ENCODE peak calls at places on chromosomes 13 and 19, in six cellular contexts. A is HAP-1, F is right lobe of liver, O is AG04450, E is dorsolateral prefrontal cortex, T is heart right ventricle. M is an unnamed sample.

GRCh38 chr13:40672310-40673060 is 6.0 kb upstream of the FOXO1 start:
- DNase-seq in O (peak; percentile 15), F (no peak), E (no peak), A (peak; percentile 45), T (no peak), M (no peak)

GRCh38 chr19:7869910-7870511 is 4.2 kb downstream of the PRR36 start:
- DNase-seq in O (no peak), E (no peak), F (no peak), A (peak; percentile 98), T (peak; percentile 29), M (no peak)

GRCh38 chr13:46126552-46127171 is 21.8 kb upstream of the CPB2 start:
- DNase-seq in F (peak; percentile 71), O (peak; percentile 43), E (peak; percentile 83), A (peak; percentile 83), T (peak; percentile 45), M (no peak)

GRCh38 chr13:75836441-75836840 is 200.3 kb downstream of the LMO7 start:
- DNase-seq in O (no peak), T (no peak), E (no peak), A (no peak), F (peak; percentile 33), M (no peak)

GRCh38 chr13:106986033-106986484 is 418.1 kb upstream of the ARGLU1 start:
- DNase-seq in F (peak; percentile 46), T (no peak), E (no peak), O (no peak), A (no peak), M (no peak)

GRCh38 chr13:76823969-76824368 is 62.2 kb downstream of the KCTD12 start:
- DNase-seq in E (no peak), A (no peak), F (no peak), T (no peak), O (no peak), M (no peak)

GRCh38 chr13:98239156-98240076 is 62.3 kb upstream of the RNF113B start:
- DNase-seq in A (no peak), O (no peak), E (no peak), T (no peak), F (no peak), M (no peak)

GRCh38 chr13:51006067-51006800 is 96.6 kb downstream of the RNASEH2B start:
- DNase-seq in T (no peak), E (no peak), F (no peak), A (no peak), O (no peak), M (no peak)

GRCh38 chr13:75391432-75392100 is 90.4 kb downstream of the TBC1D4 start:
- DNase-seq in F (no peak), E (no peak), A (no peak), O (no peak), T (no peak), M (no peak)

GRCh38 chr13:73090812-73091187 is 32.0 kb downstream of the KLF5 start:
- DNase-seq in A (no peak), T (no peak), E (no peak), O (no peak), F (no peak), M (no peak)

GRCh38 chr19:8846819-8847218 is 14.6 kb downstream of the MBD3L1 start:
- DNase-seq in O (no peak), F (no peak), E (no peak), A (no peak), T (no peak), M (no peak)

GRCh38 chr19:3275068-3275582 is 50.7 kb downstream of the CELF5 start:
- DNase-seq in O (no peak), T (no peak), F (no peak), A (peak; percentile 86), E (no peak), M (no peak)

GRCh38 chr13:90867336-90867683 is 480.2 kb upstream of the MIR17HG start:
- DNase-seq in O (peak; percentile 7), E (no peak), A (peak; percentile 77), T (peak; percentile 31), F (peak; percentile 34), M (peak; percentile 23)

GRCh38 chr13:66076417-66076816 is 1153.7 kb downstream of the PCDH9 start:
- DNase-seq in E (no peak), O (peak; percentile 15), F (no peak), T (no peak), A (no peak), M (no peak)

GRCh38 chr19:11563530-11563929 is 4.5 kb upstream of the ELOF1 start:
- DNase-seq in T (no peak), A (no peak), E (no peak), O (no peak), F (no peak), M (no peak)

GRCh38 chr13:99909836-99910619 is 61.5 kb downstream of the ZIC5 start:
- DNase-seq in O (no peak), A (no peak), E (no peak), T (peak; percentile 23), F (peak; percentile 76), M (no peak)

GRCh38 chr13:22740264-22740663 is 440.5 kb upstream of the SGCG start:
- DNase-seq in T (no peak), A (peak; percentile 21), O (no peak), F (no peak), E (no peak), M (no peak)

GRCh38 chr19:38780443-38780842 is 7.1 kb upstream of the LGALS7 start:
- DNase-seq in O (no peak), A (no peak), E (no peak), T (no peak), F (no peak), M (no peak)

GRCh38 chr13:26051231-26052135 is at the start of gene SHISA2:
- DNase-seq in O (no peak), F (no peak), E (peak; percentile 64), T (no peak), A (no peak), M (no peak)

GRCh38 chr13:44489751-44490150 is 86.4 kb downstream of the TSC22D1 start:
- DNase-seq in E (no peak), O (no peak), F (no peak), A (no peak), T (no peak), M (no peak)

GRCh38 chr13:104086759-104087158 is 1020.5 kb upstream of the SLC10A2 start:
- DNase-seq in T (no peak), O (no peak), F (no peak), E (no peak), A (no peak), M (no peak)

GRCh38 chr13:62357887-62358645 is 942.4 kb upstream of the PCDH20 start:
- DNase-seq in F (no peak), A (peak; percentile 78), E (no peak), T (no peak), O (peak; percentile 48), M (peak; percentile 18)

GRCh38 chr19:8831832-8832131 is 322 bp downstream of the ZNF558 start:
- DNase-seq in A (no peak), T (no peak), O (no peak), F (no peak), E (no peak), M (no peak)

GRCh38 chr19:50003810-50004419 is 21.3 kb downstream of the VRK3 start:
- DNase-seq in T (peak; percentile 16), E (no peak), O (peak; percentile 71), F (no peak), A (no peak), M (peak; percentile 78)

GRCh38 chr13:92187378-92187989 is 789.1 kb downstream of the GPC5 start:
- DNase-seq in T (no peak), E (no peak), A (peak; percentile 48), F (no peak), O (no peak), M (no peak)

GRCh38 chr19:48670699-48671455 is 1.9 kb downstream of the NTN5 start:
- DNase-seq in E (no peak), O (no peak), F (no peak), T (no peak), A (no peak), M (no peak)

GRCh38 chr19:48673436-48674100 is 751 bp upstream of the NTN5 start:
- DNase-seq in A (no peak), E (no peak), O (no peak), T (no peak), F (no peak), M (no peak)

GRCh38 chr19:48674216-48674809 is 1.5 kb upstream of the NTN5 start:
- DNase-seq in F (no peak), A (no peak), T (no peak), E (no peak), O (no peak), M (no peak)

GRCh38 chr19:48671456-48671995 is 1.3 kb downstream of the NTN5 start:
- DNase-seq in T (no peak), E (no peak), O (no peak), F (no peak), A (no peak), M (no peak)

GRCh38 chr19:48672994-48673393 is at the start of gene NTN5:
- DNase-seq in A (no peak), F (no peak), E (no peak), O (no peak), T (no peak), M (no peak)
- H3K4me3 ChIP-seq in A (no peak within 1 kb of the TSS), F (no peak within 1 kb of the TSS), E (no peak within 1 kb of the TSS), O (no peak within 1 kb of the TSS), T (no peak within 1 kb of the TSS), M (no peak within 1 kb of the TSS)

GRCh38 chr19:54429545-54430227 is 14.4 kb downstream of the TTYH1 start:
- DNase-seq in E (no peak), O (no peak), T (no peak), A (peak; percentile 13), F (no peak), M (no peak)
- H3K4me3 ChIP-seq in E (no peak overlapping the region), O (no peak overlapping the region), T (no peak overlapping the region), A (no peak overlapping the region), F (no peak overlapping the region), M (no peak overlapping the region)

DNA sequence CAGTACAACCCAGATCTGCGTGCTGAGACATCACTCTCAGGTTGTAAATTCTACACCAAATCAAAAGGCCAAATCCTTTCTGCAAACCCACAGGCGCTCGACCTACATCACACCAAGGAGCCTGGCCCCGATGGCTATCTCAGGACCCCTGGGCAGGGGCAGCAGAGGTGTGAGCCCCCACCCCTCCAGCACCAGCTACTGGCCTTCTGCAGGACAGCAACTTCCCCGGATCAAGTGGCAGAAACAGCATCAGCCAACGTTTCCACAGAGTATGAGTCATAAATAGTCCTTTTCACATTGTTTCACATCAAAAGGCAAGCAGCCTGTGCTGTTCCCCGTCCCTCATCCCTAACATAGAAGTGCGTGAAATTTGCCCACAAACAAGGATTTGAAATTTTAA is 276.1 kb downstream of the ZNF536 start:
- DNase-seq in A (peak; percentile 44), O (no peak), F (no peak), E (no peak), T (no peak), M (no peak)
- H3K4me3 ChIP-seq in A (no peak overlapping the region), O (no peak overlapping the region), F (no peak overlapping the region), E (no peak overlapping the region), T (no peak overlapping the region), M (no peak overlapping the region)

GRCh38 chr19:10516064-10516385 is 1.2 kb downstream of the S1PR5 start:
- DNase-seq in T (no peak), O (no peak), F (no peak), E (no peak), A (no peak), M (no peak)

GRCh38 chr19:10513223-10513622 is 4.0 kb downstream of the S1PR5 start:
- DNase-seq in A (no peak), O (no peak), F (no peak), T (no peak), E (no peak), M (no peak)

GRCh38 chr19:10516671-10517286 is 468 bp downstream of the S1PR5 start:
- DNase-seq in F (no peak), A (peak; percentile 29), O (no peak), E (no peak), T (no peak), M (no peak)

GRCh38 chr19:10517361-10517759 is at the start of gene S1PR5:
- DNase-seq in O (no peak), E (peak; percentile 92), T (peak; percentile 11), A (peak; percentile 77), F (peak; percentile 32), M (no peak)

GRCh38 chr19:10514211-10515145 is 2.8 kb downstream of the S1PR5 start:
- DNase-seq in F (no peak), E (no peak), A (no peak), T (no peak), O (no peak), M (no peak)
- H3K4me3 ChIP-seq in F (no peak overlapping the region), E (peak overlapping the region; percentile 69), A (no peak overlapping the region), T (no peak overlapping the region), O (no peak overlapping the region), M (no peak overlapping the region)